ENCODE peak calls at places on chromosomes 11 and 22, in ten cellular contexts. O, X, M, Q, Z, F, I, Y, V and W are unnamed samples. For H3K36me3, the result is how much of the 10 kb centered on the place peaks cover.

GRCh38 chr11:57248780-57249383 is 11.8 kb upstream of the APLNR start:
- DNase-seq in O (peak), X (peak), M (peak), Q (no peak), Z (peak), F (peak), I (peak), Y (peak), V (peak), W (no peak)

GRCh38 chr11:126355324-126355925 is at the start of gene ST3GAL4:
- DNase-seq in O (peak), X (peak), M (peak), Q (peak), Z (peak), F (peak), I (peak), Y (peak), V (peak), W (no peak)

GRCh38 chr11:79076526-79077115 is 364.2 kb downstream of the TENM4 start:
- DNase-seq in O (peak), X (no peak), M (no peak), Q (no peak), Z (peak), F (no peak), I (no peak), Y (peak), V (peak), W (no peak)

GRCh38 chr11:117134431-117134830 is 9.7 kb upstream of the PAFAH1B2 start:
- DNase-seq in O (no peak), X (no peak), M (no peak), Q (no peak), Z (no peak), F (no peak), I (no peak), Y (no peak), V (no peak), W (no peak)

GRCh38 chr11:64357904-64358535 is 942 bp upstream of the RPS6KA4 start:
- DNase-seq in O (no peak), X (no peak), M (no peak), Q (no peak), Z (no peak), F (no peak), I (no peak), Y (no peak), V (no peak), W (no peak)

GRCh38 chr11:69003866-69004311 is 9.2 kb downstream of the MRGPRF start:
- DNase-seq in O (peak), X (no peak), M (no peak), Q (peak), Z (peak), F (no peak), I (no peak), Y (no peak), V (no peak), W (no peak)

GRCh38 chr22:27637604-27638003 is 164.0 kb downstream of the MN1 start:
- DNase-seq in O (no peak), X (no peak), M (no peak), Q (no peak), Z (no peak), F (no peak), I (no peak), Y (no peak), V (no peak), W (no peak)

GRCh38 chr11:76615950-76616349 is 54.6 kb downstream of the LRRC32 start:
- DNase-seq in O (peak), X (peak), M (peak), Q (no peak), Z (peak), F (no peak), I (peak), Y (peak), V (peak), W (no peak)

GRCh38 chr22:32623943-32624342 is 149.3 kb downstream of the FBXO7 start:
- DNase-seq in O (peak), X (peak), M (no peak), Q (peak), Z (peak), F (no peak), I (peak), Y (peak), V (peak), W (no peak)

GRCh38 chr11:35005156-35005780 is 88.8 kb downstream of the PDHX start:
- DNase-seq in O (no peak), X (no peak), M (no peak), Q (no peak), Z (no peak), F (no peak), I (no peak), Y (peak), V (peak), W (no peak)

GRCh38 chr11:12455938-12456337 is 78.6 kb downstream of the PARVA start:
- DNase-seq in O (no peak), X (peak), M (no peak), Q (no peak), Z (peak), F (no peak), I (no peak), Y (no peak), V (no peak), W (no peak)

GRCh38 chr22:46295277-46295971 is 1.2 kb upstream of the GTSE1 start:
- DNase-seq in O (no peak), X (no peak), M (no peak), Q (no peak), Z (no peak), F (no peak), I (no peak), Y (no peak), V (no peak), W (no peak)

GRCh38 chr11:36062796-36063380 is 119.0 kb downstream of the LDLRAD3 start:
- DNase-seq in O (no peak), X (peak), M (no peak), Q (no peak), Z (peak), F (no peak), I (no peak), Y (no peak), V (no peak), W (no peak)

GRCh38 chr11:7604331-7604973 is 68.8 kb downstream of the CYB5R2 start:
- DNase-seq in O (no peak), X (no peak), M (no peak), Q (no peak), Z (no peak), F (no peak), I (no peak), Y (no peak), V (peak), W (no peak)

GRCh38 chr11:2301631-2302272 is at the start of the genes C11orf21 and TSPAN32:
- DNase-seq in O (peak), X (peak), M (peak), Q (peak), Z (no peak), F (peak), I (peak), Y (no peak), V (no peak), W (no peak)

GRCh38 chr11:104997288-104997687 is 25.7 kb downstream of the CASP5 start:
- DNase-seq in O (no peak), X (peak), M (no peak), Q (no peak), Z (no peak), F (no peak), I (no peak), Y (no peak), V (no peak), W (no peak)

GRCh38 chr11:20047006-20047405 is 113.3 kb downstream of the DBX1 start:
- DNase-seq in O (no peak), X (no peak), M (no peak), Q (no peak), Z (no peak), F (no peak), I (no peak), Y (no peak), V (no peak), W (no peak)

GRCh38 chr11:123301696-123302400 is 106.8 kb upstream of the CLMP start:
- DNase-seq in O (peak), X (no peak), M (peak), Q (peak), Z (peak), F (peak), I (no peak), Y (peak), V (peak), W (no peak)

GRCh38 chr11:117480221-117480620 is 152.6 kb downstream of the CEP164 start:
- DNase-seq in O (no peak), X (no peak), M (no peak), Q (no peak), Z (no peak), F (no peak), I (no peak), Y (no peak), V (no peak), W (no peak)

GRCh38 chr11:45896392-45897068 is 10.5 kb downstream of the FREY1 start:
- DNase-seq in O (no peak), X (no peak), M (peak), Q (no peak), Z (no peak), F (peak), I (no peak), Y (no peak), V (no peak), W (no peak)

GRCh38 chr11:64729851-64730382 is 6.9 kb upstream of the NRXN2 start:
- DNase-seq in O (peak), X (no peak), M (peak), Q (no peak), Z (no peak), F (peak), I (no peak), Y (no peak), V (peak), W (no peak)

DNA sequence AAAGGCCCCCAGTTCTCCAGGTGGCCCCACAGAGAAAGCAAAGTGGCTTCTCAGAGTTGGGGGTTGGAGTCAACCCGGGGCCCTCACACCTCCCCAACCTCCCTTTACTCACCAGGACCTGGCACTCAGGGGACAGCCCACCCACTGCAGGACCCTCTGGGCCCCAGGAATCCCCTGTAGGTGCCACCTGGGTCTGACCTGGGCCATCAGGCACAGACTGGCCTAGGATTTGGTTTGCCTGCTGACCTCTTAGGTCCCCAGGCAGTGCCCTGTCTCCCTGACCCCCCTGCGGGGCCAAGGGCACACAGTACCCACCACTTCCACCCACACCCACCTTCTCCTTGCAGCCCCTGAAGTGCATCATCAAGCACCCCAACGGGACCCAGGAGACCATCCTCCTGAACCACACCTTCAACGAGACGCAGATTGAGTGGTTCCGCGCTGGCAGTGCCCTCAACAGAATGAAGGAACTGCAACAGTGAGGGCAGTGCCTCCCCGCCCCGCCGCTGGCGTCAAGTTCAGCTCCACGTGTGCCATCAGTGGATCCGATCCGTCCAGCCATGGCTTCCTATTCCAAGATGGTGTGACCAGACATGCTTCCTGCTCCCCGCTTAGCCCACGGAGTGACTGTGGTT is 16.0 kb downstream of the POLR3H start:
- DNase-seq in O (no peak), X (no peak), M (no peak), Q (no peak), Z (no peak), F (no peak), I (no peak), Y (no peak), V (no peak), W (no peak)
- H3K36me3 ChIP-seq in O (under half), X (half or more), M (under half), Q (under half), Z (under half), F (under half), I (half or more), Y (under half), V (under half), W (under half)

GRCh38 chr11:130137999-130138398 is 21.6 kb upstream of the ST14 start:
- DNase-seq in O (peak), X (no peak), M (no peak), Q (no peak), Z (no peak), F (no peak), I (no peak), Y (no peak), V (no peak), W (no peak)
- H3K36me3 ChIP-seq in O (under half), X (under half), M (under half), Q (under half), Z (under half), F (under half), I (under half), Y (under half), V (under half), W (under half)

GRCh38 chr11:8638300-8638699 is 44.2 kb downstream of the TRIM66 start:
- DNase-seq in O (no peak), X (no peak), M (no peak), Q (no peak), Z (no peak), F (no peak), I (no peak), Y (no peak), V (no peak), W (peak)

GRCh38 chr11:8640305-8640932 is 42.0 kb downstream of the TRIM66 start:
- DNase-seq in O (no peak), X (no peak), M (no peak), Q (no peak), Z (no peak), F (no peak), I (no peak), Y (no peak), V (no peak), W (no peak)

GRCh38 chr11:8642226-8642625 is 40.2 kb downstream of the TRIM66 start:
- DNase-seq in O (no peak), X (peak), M (no peak), Q (no peak), Z (no peak), F (no peak), I (no peak), Y (no peak), V (no peak), W (no peak)

GRCh38 chr11:8639655-8640054 is 42.8 kb downstream of the TRIM66 start:
- DNase-seq in O (no peak), X (no peak), M (no peak), Q (no peak), Z (no peak), F (no peak), I (no peak), Y (no peak), V (no peak), W (no peak)

DNA sequence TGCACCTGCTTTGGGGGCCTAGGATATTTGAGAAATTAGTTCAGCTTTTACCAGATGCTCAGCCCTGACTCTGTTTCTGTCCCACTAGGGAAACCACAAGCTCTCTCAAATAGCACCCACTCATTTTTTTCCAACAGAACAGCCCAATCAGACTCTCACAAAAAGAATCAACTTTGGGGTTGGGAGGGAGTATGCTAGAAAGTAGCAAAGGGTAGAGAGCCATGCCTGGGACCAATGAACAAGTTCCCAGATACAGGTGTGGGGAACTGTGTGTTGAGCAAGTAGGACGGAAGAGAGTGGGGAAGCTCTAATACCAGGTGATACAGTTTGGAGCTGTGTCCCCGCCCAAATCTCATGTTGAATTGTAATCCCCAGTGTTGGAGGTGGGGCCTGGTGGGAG is 41.1 kb downstream of the TRIM66 start:
- DNase-seq in O (no peak), X (no peak), M (no peak), Q (no peak), Z (no peak), F (no peak), I (no peak), Y (no peak), V (no peak), W (no peak)
- H3K36me3 ChIP-seq in O (under half), X (under half), M (under half), Q (under half), Z (under half), F (under half), I (under half), Y (under half), V (under half), W (under half)

GRCh38 chr11:67293090-67293489 is 4.0 kb downstream of the ANKRD13D start:
- DNase-seq in O (no peak), X (peak), M (no peak), Q (no peak), Z (no peak), F (no peak), I (no peak), Y (no peak), V (no peak), W (no peak)
- H3K36me3 ChIP-seq in O (under half), X (under half), M (under half), Q (under half), Z (under half), F (under half), I (under half), Y (under half), V (under half), W (under half)

DNA sequence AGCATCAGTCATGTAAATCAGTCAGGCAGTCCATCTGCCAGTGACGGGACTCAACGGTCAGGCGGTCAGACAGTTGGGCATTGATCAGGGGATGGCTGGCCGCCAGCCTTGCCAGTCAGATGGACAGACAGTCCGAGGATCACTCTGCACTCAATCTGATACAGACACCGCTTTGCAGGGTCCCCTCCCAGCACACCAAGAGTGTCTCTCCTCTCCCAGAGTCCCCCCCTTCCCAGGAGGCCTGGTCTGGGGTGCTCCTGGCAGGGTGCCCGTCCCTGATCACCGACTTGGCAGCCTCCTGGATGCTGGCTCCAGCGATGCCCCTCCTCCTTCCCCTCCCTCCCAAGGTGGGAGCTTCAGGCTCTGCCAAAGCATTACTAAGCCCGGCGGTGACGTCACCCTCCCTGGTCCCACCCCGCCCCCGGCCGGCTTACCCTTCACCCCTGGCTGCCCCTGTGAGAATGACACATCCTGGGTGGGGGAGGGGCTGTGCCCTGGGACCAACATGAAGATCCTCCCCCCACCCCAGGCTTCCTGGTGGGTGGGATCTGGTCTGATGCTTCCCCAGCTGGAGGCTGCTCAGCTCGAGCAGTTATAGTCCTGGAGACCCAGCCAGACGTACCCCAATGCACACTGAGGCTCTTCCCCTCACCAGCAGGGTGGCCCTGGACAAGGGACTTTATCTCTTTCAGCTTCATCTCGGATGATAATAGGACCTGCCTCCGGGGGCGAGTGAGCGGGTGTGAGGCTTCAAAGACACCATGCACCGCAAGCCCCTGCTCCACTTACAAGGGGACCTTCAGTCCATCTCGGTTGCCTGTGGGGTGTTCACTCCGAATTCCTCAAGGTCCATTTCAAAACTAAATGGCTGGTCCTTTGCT is 69.2 kb downstream of the CD82 start:
- DNase-seq in O (peak), X (peak), M (peak), Q (no peak), Z (peak), F (peak), I (peak), Y (peak), V (peak), W (peak)
- H3K36me3 ChIP-seq in O (under half), X (under half), M (under half), Q (under half), Z (under half), F (under half), I (under half), Y (under half), V (under half), W (under half)

GRCh38 chr11:58926251-58926650 is 13.0 kb upstream of the GLYATL1 start:
- DNase-seq in O (no peak), X (peak), M (no peak), Q (no peak), Z (no peak), F (no peak), I (no peak), Y (peak), V (no peak), W (no peak)

GRCh38 chr11:58927393-58928081 is 11.8 kb upstream of the GLYATL1 start:
- DNase-seq in O (peak), X (peak), M (no peak), Q (no peak), Z (no peak), F (peak), I (no peak), Y (peak), V (peak), W (no peak)

GRCh38 chr11:58926695-58927094 is 12.6 kb upstream of the GLYATL1 start:
- DNase-seq in O (no peak), X (peak), M (no peak), Q (no peak), Z (no peak), F (no peak), I (no peak), Y (no peak), V (no peak), W (no peak)

GRCh38 chr11:58928691-58929090 is 10.6 kb upstream of the GLYATL1 start:
- DNase-seq in O (no peak), X (no peak), M (no peak), Q (no peak), Z (no peak), F (no peak), I (no peak), Y (no peak), V (no peak), W (no peak)

GRCh38 chr11:58928082-58928574 is 11.2 kb upstream of the GLYATL1 start:
- DNase-seq in O (no peak), X (no peak), M (no peak), Q (no peak), Z (no peak), F (no peak), I (no peak), Y (no peak), V (no peak), W (no peak)
- H3K36me3 ChIP-seq in O (under half), X (under half), M (under half), Q (under half), Z (under half), F (under half), I (under half), Y (under half), V (under half), W (under half)